ENCODE peak calls at places on chromosomes 4 and X, in eight cellular contexts. W is body of pancreas, G is breast epithelium, M is left lung, Y is AG10803, Q is epithelial cell of proximal tubule, P is A549, N is sigmoid colon. U is an unnamed sample.

GRCh38 chr4:57254727-57255126 is 144.5 kb upstream of the IGFBP7 start:
- DNase-seq in P (no peak), W (no peak), Q (no peak), N (no peak), G (no peak), Y (no peak), M (no peak), U (no peak)

GRCh38 chrX:54937416-54937815 is 16.8 kb downstream of the TRO start:
- DNase-seq in Y (no peak), W (no peak), Q (no peak), G (no peak), P (no peak), N (no peak), M (no peak), U (no peak)

GRCh38 chr4:176883681-176884418 is 91.1 kb upstream of the VEGFC start:
- DNase-seq in Q (no peak), G (no peak), Y (peak; percentile 96), P (peak; percentile 8), M (no peak), W (no peak), N (no peak), U (peak; percentile 57)

GRCh38 chr4:128386761-128387599 is 99.4 kb upstream of the PGRMC2 start:
- DNase-seq in P (peak; percentile 42), N (peak; percentile 98), W (peak; percentile 97), G (peak; percentile 88), Q (peak; percentile 92), Y (peak; percentile 99), M (no peak), U (peak; percentile 96)

GRCh38 chr4:186643501-186644315 is 79.9 kb downstream of the FAT1 start:
- DNase-seq in P (peak; percentile 32), M (no peak), W (peak; percentile 27), N (no peak), Y (peak; percentile 30), G (no peak), Q (peak; percentile 94), U (peak; percentile 82)

GRCh38 chrX:13652256-13653021 is 502 bp upstream of the TCEANC start:
- DNase-seq in G (no peak), W (no peak), Q (no peak), M (no peak), P (peak; percentile 14), Y (peak; percentile 93), N (no peak), U (peak; percentile 90)

GRCh38 chr4:126271266-126271665 is 956.5 kb downstream of the FAT4 start:
- DNase-seq in Q (no peak), N (no peak), W (no peak), P (no peak), Y (peak; percentile 60), M (no peak), G (no peak), U (no peak)

GRCh38 chrX:15468036-15468435 is 25.1 kb downstream of the PIR start:
- DNase-seq in Y (peak; percentile 65), G (no peak), M (no peak), N (no peak), P (no peak), W (peak; percentile 14), Q (no peak), U (peak; percentile 72)

GRCh38 chrX:100363926-100364325 is 46.1 kb downstream of the PCDH19 start:
- DNase-seq in G (no peak), P (no peak), Y (no peak), M (no peak), Q (no peak), W (no peak), N (no peak), U (no peak)

GRCh38 chrX:100373673-100374072 is 36.4 kb downstream of the PCDH19 start:
- DNase-seq in N (no peak), W (no peak), Y (no peak), G (no peak), P (no peak), Q (no peak), M (no peak), U (no peak)

GRCh38 chrX:100368167-100368566 is 41.9 kb downstream of the PCDH19 start:
- DNase-seq in Q (no peak), P (peak; percentile 5), G (no peak), Y (no peak), W (no peak), N (no peak), M (no peak), U (peak; percentile 18)
- TF ChIP-seq CTCF in Q (peak; percentile 55), P (peak; percentile 22), G (no peak), Y (peak; percentile 41), W (no peak), N (no peak), M (no peak), U (peak; percentile 37)

GRCh38 chr4:173169428-173170209 is 1.0 kb downstream of the GALNT7 start:
- DNase-seq in M (peak; percentile 94), W (peak; percentile 43), Q (no peak), Y (peak; percentile 57), N (peak; percentile 80), G (peak; percentile 22), P (peak; percentile 34), U (peak; percentile 63)

GRCh38 chr4:173170210-173170778 is 1.7 kb downstream of the GALNT7 start:
- DNase-seq in Y (no peak), N (no peak), G (no peak), P (no peak), Q (no peak), W (no peak), M (no peak), U (no peak)

GRCh38 chr4:173169178-173169427 is 492 bp downstream of the GALNT7 start:
- DNase-seq in P (no peak), Y (no peak), Q (no peak), G (no peak), W (no peak), N (no peak), M (no peak), U (no peak)

GRCh38 chr4:173171987-173172386 is 3.4 kb downstream of the GALNT7 start:
- DNase-seq in M (no peak), Y (no peak), Q (no peak), G (no peak), W (no peak), P (no peak), N (no peak), U (no peak)

DNA sequence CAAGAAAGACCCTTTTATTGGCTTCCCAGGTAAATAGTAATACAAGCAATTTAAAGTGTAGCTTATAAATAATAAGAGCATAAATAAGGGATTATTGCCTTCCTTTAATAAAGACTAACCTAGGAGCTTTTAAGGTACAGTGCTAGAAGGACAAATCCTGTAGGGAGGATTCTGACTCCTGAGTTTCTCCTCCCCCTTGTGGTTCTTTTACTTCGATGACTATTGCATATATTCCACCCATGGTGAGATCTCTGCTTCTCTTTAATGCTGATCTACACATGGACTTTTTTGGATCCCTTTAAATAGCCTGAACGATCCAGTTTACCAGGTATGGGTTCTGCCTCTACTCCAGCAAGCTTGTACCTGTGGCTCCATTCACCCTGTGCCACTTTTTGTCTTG is 2.5 kb downstream of the GALNT7 start:
- DNase-seq in W (no peak), N (no peak), Q (no peak), Y (no peak), P (peak; percentile 57), M (no peak), G (no peak), U (peak; percentile 55)
- H3K4me3 ChIP-seq in W (no peak overlapping the region), N (no peak overlapping the region), Q (no peak overlapping the region), Y (no peak overlapping the region), P (no peak overlapping the region), M (no peak overlapping the region), G (no peak overlapping the region), U (no peak overlapping the region)

GRCh38 chrX:340641-341423 is 22.2 kb upstream of the GTPBP6 start:
- DNase-seq in N (peak; percentile 56), Y (no peak), Q (no peak), G (no peak), W (no peak), P (no peak), M (peak; percentile 68), U (no peak)

GRCh38 chrX:338836-339400 is 20.3 kb upstream of the GTPBP6 start:
- DNase-seq in G (no peak), P (no peak), N (peak; percentile 40), Y (no peak), Q (no peak), W (no peak), M (peak; percentile 64), U (no peak)

GRCh38 chrX:340121-340520 is 21.5 kb upstream of the GTPBP6 start:
- DNase-seq in N (peak; percentile 58), M (peak; percentile 49), Y (no peak), W (no peak), Q (no peak), G (no peak), P (no peak), U (no peak)

GRCh38 chrX:344371-344901 is 25.8 kb upstream of the GTPBP6 start:
- DNase-seq in W (peak; percentile 6), M (peak; percentile 65), P (no peak), Q (no peak), N (peak; percentile 40), Y (no peak), G (no peak), U (no peak)

DNA sequence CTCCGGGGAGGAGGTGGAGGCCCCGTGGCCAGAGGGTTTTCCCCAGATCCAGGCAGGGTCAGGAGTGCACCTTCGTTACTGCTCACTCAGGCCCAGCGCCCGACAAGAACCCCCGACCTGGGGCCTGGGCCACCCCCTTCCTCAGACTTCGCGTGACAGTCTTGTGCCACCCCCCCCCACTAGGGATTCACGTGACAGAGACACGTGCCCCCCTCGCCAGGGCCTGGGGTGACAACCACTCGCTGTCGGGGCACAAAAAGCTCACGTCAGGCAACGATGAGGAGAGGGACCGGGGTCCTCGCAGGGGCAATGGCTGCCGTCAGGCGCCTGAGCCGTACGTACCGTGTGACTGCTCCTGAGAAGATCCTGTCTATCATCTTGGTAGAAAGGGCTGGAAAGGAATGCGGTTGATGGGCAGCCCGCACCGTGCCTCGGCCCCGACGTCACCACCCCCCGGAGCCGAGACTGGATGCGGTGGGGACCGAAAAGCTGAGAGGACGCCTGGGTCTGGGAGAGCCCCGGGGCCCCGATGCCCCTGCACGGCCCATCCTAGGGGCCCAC is 23.0 kb upstream of the GTPBP6 start:
- DNase-seq in G (no peak), W (peak; percentile 6), N (peak; percentile 59), Q (no peak), M (peak; percentile 47), Y (no peak), P (no peak), U (no peak)
- TF ChIP-seq CTCF in G (no peak), W (no peak), N (no peak), Q (no peak), M (no peak), Y (no peak), P (no peak), U (no peak)

GRCh38 chr4:169151671-169152070 is 119.1 kb downstream of the SH3RF1 start:
- DNase-seq in P (no peak), N (no peak), M (no peak), W (no peak), G (no peak), Q (no peak), Y (peak; percentile 50), U (peak; percentile 53)

GRCh38 chr4:169147217-169147616 is 123.5 kb downstream of the SH3RF1 start:
- DNase-seq in W (no peak), Y (peak; percentile 64), M (no peak), N (no peak), P (peak; percentile 7), Q (no peak), G (no peak), U (no peak)

GRCh38 chr4:169152104-169152503 is 118.7 kb downstream of the SH3RF1 start:
- DNase-seq in Q (no peak), N (no peak), W (no peak), M (no peak), G (no peak), P (no peak), Y (no peak), U (no peak)

GRCh38 chr4:169150806-169151205 is 120.0 kb downstream of the SH3RF1 start:
- DNase-seq in M (no peak), P (no peak), W (no peak), N (no peak), Q (no peak), G (no peak), Y (no peak), U (no peak)

DNA sequence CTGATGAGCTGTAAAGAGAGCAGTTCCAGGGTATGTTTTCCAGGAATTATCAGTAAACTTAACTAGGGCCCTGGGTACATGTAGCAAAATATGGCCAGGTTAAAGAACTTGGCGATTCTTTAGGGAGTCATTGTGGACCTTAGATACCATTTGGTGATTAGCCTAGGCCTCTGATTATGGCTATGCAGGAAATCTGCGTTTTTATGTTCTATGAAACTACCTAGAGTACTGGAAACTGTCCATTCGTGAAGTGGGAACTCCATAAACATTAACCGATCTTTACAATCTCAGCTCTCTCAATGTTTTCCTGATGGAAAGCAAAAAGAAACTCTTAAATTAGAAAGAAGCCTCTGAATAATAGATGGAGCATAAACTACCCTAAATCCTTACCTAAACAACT is 121.9 kb downstream of the SH3RF1 start:
- DNase-seq in W (no peak), P (no peak), Y (no peak), M (no peak), G (no peak), Q (no peak), N (no peak), U (no peak)
- H3K4me3 ChIP-seq in W (no peak overlapping the region), P (no peak overlapping the region), Y (no peak overlapping the region), M (no peak overlapping the region), G (no peak overlapping the region), Q (no peak overlapping the region), N (no peak overlapping the region), U (no peak overlapping the region)

U was measured in fibroblast of pulmonary artery.